ENCODE peak calls at places on chromosome 11, in ten cellular contexts. H is D721Med, R is fibroblast of pulmonary artery, U is lower leg skin, Z is stomach, M is PC-9, T is astrocyte of the cerebellum, D is pancreas, A is AG04450, L is PC-3. F is an unnamed sample.

GRCh38 chr11:115965754-115966504 is 461.7 kb upstream of the CADM1 start:
- DNase-seq in H (no peak), M (no peak), Z (no peak), T (peak; percentile 74), U (no peak), L (no peak), A (no peak), D (no peak), R (no peak), F (no peak)

GRCh38 chr11:20114588-20114987 is 45.7 kb downstream of the DBX1 start:
- DNase-seq in U (no peak), H (no peak), M (no peak), A (no peak), R (no peak), L (no peak), T (no peak), Z (no peak), D (no peak), F (no peak)

GRCh38 chr11:12777208-12777874 is 103.1 kb downstream of the TEAD1 start:
- DNase-seq in T (no peak), H (no peak), R (peak; percentile 72), A (peak; percentile 30), L (peak; percentile 21), M (no peak), D (no peak), U (no peak), Z (no peak), F (no peak)

GRCh38 chr11:2259466-2259830 is 10.9 kb downstream of the ASCL2 start:
- DNase-seq in U (peak; percentile 81), D (no peak), M (no peak), Z (no peak), L (no peak), T (no peak), R (no peak), A (no peak), H (no peak), F (no peak)

GRCh38 chr11:72741429-72741833 is 10.8 kb downstream of the ARAP1 start:
- DNase-seq in D (peak; percentile 41), R (no peak), T (no peak), M (peak; percentile 73), A (no peak), U (no peak), L (peak; percentile 44), H (no peak), Z (no peak), F (peak; percentile 60)

GRCh38 chr11:95229199-95230053 is 1.6 kb downstream of the SESN3 start:
- DNase-seq in H (no peak), L (no peak), A (no peak), R (peak; percentile 26), D (no peak), T (no peak), M (no peak), Z (no peak), U (no peak), F (no peak)

GRCh38 chr11:6617315-6617781 is 1.9 kb downstream of the TPP1 start:
- DNase-seq in M (no peak), H (no peak), A (no peak), R (peak; percentile 34), D (no peak), T (no peak), L (no peak), U (no peak), Z (no peak), F (no peak)

GRCh38 chr11:107736546-107736945 is 24.7 kb upstream of the SLN start:
- DNase-seq in M (no peak), U (no peak), A (no peak), T (no peak), D (no peak), Z (no peak), H (no peak), R (no peak), L (no peak), F (no peak)

GRCh38 chr11:24239930-24240329 is 256.9 kb upstream of the LUZP2 start:
- DNase-seq in L (no peak), U (no peak), T (no peak), D (no peak), H (no peak), A (no peak), R (no peak), M (no peak), Z (no peak), F (no peak)

GRCh38 chr11:24233041-24233440 is 263.8 kb upstream of the LUZP2 start:
- DNase-seq in T (no peak), A (no peak), D (no peak), M (no peak), U (no peak), Z (no peak), L (no peak), H (no peak), R (no peak), F (no peak)

GRCh38 chr11:24239016-24239720 is 257.7 kb upstream of the LUZP2 start:
- DNase-seq in T (peak; percentile 66), U (no peak), H (no peak), L (peak; percentile 4), A (peak; percentile 69), M (no peak), D (no peak), Z (no peak), R (peak; percentile 67), F (peak; percentile 27)

GRCh38 chr11:24240496-24240895 is 256.4 kb upstream of the LUZP2 start:
- DNase-seq in T (no peak), M (no peak), Z (no peak), L (no peak), H (no peak), D (no peak), A (no peak), U (no peak), R (no peak), F (no peak)

DNA sequence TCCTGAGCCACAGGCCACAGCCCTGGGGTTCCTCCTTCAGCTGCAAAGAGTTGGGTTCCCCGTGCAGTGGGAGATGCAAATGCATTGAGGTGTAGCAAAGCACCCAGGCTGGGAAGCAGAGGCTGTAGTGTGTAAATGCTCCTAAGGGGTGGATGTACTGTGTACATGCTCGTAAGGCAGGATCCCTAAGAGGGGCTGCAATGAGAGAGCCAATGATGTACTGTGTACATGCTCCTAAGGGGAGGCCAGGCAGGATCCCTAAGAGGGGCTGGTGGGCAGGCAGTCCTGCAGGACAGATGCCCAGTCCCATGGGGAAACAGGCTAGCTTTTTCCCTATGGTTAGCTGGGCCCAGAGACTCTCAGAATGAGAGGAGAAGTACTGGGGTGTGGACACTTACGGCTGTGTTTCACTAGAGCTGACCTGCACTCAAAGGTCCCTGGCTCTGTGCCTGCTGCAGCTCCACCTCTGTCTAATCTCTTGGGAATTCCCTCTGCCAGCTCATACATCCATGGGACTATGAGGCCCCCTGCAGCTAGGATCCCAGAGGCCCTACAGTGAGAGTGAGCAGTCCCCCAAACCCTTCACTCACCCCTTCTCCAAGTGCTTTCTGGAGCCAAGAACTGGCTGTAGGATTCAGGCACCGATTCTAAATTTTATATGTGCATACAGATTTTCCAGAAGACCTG is 261.9 kb upstream of the LUZP2 start:
- DNase-seq in R (peak; percentile 59), U (no peak), L (peak; percentile 42), A (peak; percentile 32), Z (peak; percentile 66), D (no peak), H (no peak), M (no peak), T (no peak), F (peak; percentile 23)
- TF ChIP-seq CTCF in R (peak; percentile 23), U (no peak), L (peak; percentile 43), A (peak; percentile 56), Z (no peak), D (no peak), H (no peak), M (no peak), T (no peak), F (no peak)

DNA sequence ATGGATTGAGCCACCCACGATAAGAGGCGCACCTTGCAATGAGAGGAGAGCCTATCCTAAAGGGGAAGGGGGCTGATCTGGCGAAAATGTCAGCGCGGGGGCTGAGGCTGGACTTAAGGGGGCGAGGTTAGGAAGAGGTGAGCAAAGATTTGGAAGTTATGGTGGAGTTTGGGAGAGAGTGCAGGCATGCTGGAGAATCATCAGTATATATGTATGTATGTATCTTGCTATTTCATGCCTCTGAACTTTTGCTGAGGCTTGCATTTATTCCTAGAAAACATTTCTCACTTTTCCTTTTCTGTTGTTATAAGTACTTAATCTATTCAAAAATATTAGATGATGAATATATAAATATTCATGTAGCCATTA is 17.2 kb upstream of the THRSP start:
- DNase-seq in U (no peak), D (no peak), L (no peak), R (no peak), H (no peak), T (no peak), M (no peak), A (no peak), Z (no peak), F (no peak)
- TF ChIP-seq CTCF in U (no peak), D (no peak), L (no peak), R (no peak), H (no peak), T (no peak), M (peak; percentile 36), A (no peak), Z (no peak), F (peak; percentile 79)

DNA sequence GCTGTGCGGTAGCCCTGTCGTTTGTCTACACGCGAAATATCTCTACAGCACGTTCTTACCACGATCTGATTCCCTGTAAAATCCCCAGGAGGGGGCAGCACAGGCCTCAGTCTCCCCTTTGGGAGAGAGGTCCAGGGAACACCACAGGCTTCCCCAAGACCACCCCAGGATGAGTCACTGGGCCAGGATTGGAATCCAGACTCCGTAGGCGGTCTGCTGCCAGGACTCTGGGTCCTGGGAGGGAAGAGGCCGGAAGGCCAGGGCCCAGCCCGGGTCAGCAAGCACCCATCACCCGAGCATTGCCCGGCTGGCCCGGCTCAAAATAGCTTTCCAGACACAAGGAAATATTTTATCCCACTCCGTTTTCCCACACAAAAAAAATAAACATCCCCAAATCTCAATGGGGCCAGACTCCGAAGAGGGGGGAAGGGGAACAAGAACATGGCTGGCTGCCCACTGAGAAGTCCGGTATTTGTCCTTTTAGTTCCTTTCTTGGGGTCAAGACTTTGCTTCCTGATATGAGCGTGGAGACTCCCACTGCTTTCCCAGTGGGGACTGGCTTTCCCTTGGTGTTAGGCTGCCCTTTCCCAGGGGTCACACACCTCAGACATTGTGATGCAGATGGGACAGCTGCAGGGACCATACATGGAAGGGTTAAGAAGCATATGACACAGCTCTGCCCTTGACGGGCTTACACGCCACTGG is 91.3 kb downstream of the LRRC32 start:
- DNase-seq in D (no peak), R (peak; percentile 55), U (no peak), H (no peak), Z (no peak), T (no peak), L (no peak), M (no peak), A (no peak), F (no peak)
- TF ChIP-seq CTCF in D (no peak), R (peak; percentile 18), U (no peak), H (no peak), Z (no peak), T (no peak), L (peak; percentile 29), M (no peak), A (peak; percentile 3), F (no peak)

GRCh38 chr11:67320691-67321090 is 17.4 kb downstream of the SSH3 start:
- DNase-seq in T (no peak), M (no peak), H (no peak), L (no peak), A (no peak), U (no peak), R (no peak), D (no peak), Z (no peak), F (no peak)

GRCh38 chr11:67318239-67318555 is 14.9 kb downstream of the SSH3 start:
- DNase-seq in D (no peak), R (no peak), U (no peak), M (no peak), T (no peak), A (no peak), Z (no peak), H (no peak), L (peak; percentile 33), F (peak; percentile 54)

GRCh38 chr11:67322049-67322448 is 18.7 kb downstream of the SSH3 start:
- DNase-seq in Z (no peak), R (no peak), U (no peak), A (no peak), T (no peak), M (no peak), D (no peak), H (no peak), L (no peak), F (no peak)

GRCh38 chr11:67320011-67320410 is 16.7 kb downstream of the SSH3 start:
- DNase-seq in Z (no peak), U (no peak), L (peak; percentile 27), M (no peak), T (no peak), A (peak; percentile 18), R (no peak), D (no peak), H (no peak), F (no peak)

GRCh38 chr11:67321313-67321871 is 18.1 kb downstream of the SSH3 start:
- DNase-seq in D (no peak), H (no peak), M (no peak), U (no peak), L (no peak), A (no peak), R (no peak), T (no peak), Z (no peak), F (no peak)
- TF ChIP-seq CTCF in D (no peak), H (no peak), M (no peak), U (no peak), L (no peak), A (no peak), R (no peak), T (no peak), Z (no peak), F (no peak)

F was measured in RWPE1.